ENCODE peak calls at places on chromosomes 2 and 18, in six cellular contexts. R is A549, F is tibial nerve, N is GM12878, K is suprapubic skin, V is sigmoid colon. J is an unnamed sample.

GRCh38 chr2:234135750-234136221 is 85.3 kb downstream of the SPP2 start:
- DNase-seq in R (peak), V (peak), N (peak), F (no peak), K (peak), J (no peak)

GRCh38 chr2:164164602-164165001 is 428.8 kb upstream of the FIGN start:
- DNase-seq in F (no peak), V (no peak), N (no peak), R (no peak), K (no peak), J (no peak)

GRCh38 chr2:74290066-74290465 is 53.1 kb downstream of the SLC4A5 start:
- DNase-seq in R (no peak), V (no peak), N (no peak), K (no peak), F (no peak), J (no peak)

GRCh38 chr2:233418052-233418760 is 63.9 kb downstream of the DGKD start:
- DNase-seq in R (no peak), N (no peak), F (no peak), K (no peak), V (no peak), J (no peak)

GRCh38 chr18:30765247-30765646 is 277.3 kb downstream of the DSC3 start:
- DNase-seq in R (no peak), F (no peak), V (no peak), K (no peak), N (no peak), J (no peak)

GRCh38 chr18:61580061-61580460 is 246.8 kb downstream of the CDH20 start:
- DNase-seq in N (no peak), V (no peak), F (no peak), K (no peak), R (no peak), J (no peak)

GRCh38 chr18:57461652-57462269 is 26.6 kb downstream of the ONECUT2 start:
- DNase-seq in F (no peak), R (no peak), K (no peak), V (no peak), N (no peak), J (peak)

GRCh38 chr2:24809316-24810007 is 16.2 kb downstream of the CENPO start:
- DNase-seq in R (no peak), K (no peak), N (no peak), F (no peak), V (no peak), J (no peak)

GRCh38 chr2:223247136-223247535 is 195.1 kb downstream of the KCNE4 start:
- DNase-seq in V (no peak), N (no peak), K (no peak), R (no peak), F (no peak), J (no peak)

GRCh38 chr2:133657591-133657990 is 89.3 kb upstream of the NCKAP5 start:
- DNase-seq in F (no peak), V (no peak), N (no peak), R (no peak), K (no peak), J (no peak)

GRCh38 chr2:229519655-229520054 is 194.7 kb downstream of the DNER start:
- DNase-seq in F (no peak), V (no peak), R (no peak), N (no peak), K (no peak), J (no peak)

GRCh38 chr18:36127866-36128845 is 984 bp downstream of the SLC39A6 start:
- DNase-seq in R (no peak), F (no peak), N (no peak), K (no peak), V (no peak), J (no peak)

GRCh38 chr2:238945433-238946150 is 97.7 kb downstream of the TWIST2 start:
- DNase-seq in N (no peak), K (peak), R (peak), V (peak), F (peak), J (peak)

GRCh38 chr18:10727477-10727876 is 201.7 kb downstream of the NAPG start:
- DNase-seq in K (no peak), N (no peak), F (no peak), V (no peak), R (no peak), J (no peak)

GRCh38 chr2:193549661-193550060 is 1354.9 kb upstream of the TMEFF2 start:
- DNase-seq in V (no peak), R (no peak), N (no peak), K (no peak), F (no peak), J (no peak)

GRCh38 chr2:9703085-9703641 is 72.4 kb upstream of the YWHAQ start:
- DNase-seq in F (peak), N (no peak), K (peak), V (no peak), R (peak), J (no peak)

GRCh38 chr2:2621855-2622254 is 290.8 kb upstream of the MYT1L start:
- DNase-seq in R (no peak), V (no peak), K (no peak), N (no peak), F (no peak), J (peak)

GRCh38 chr2:231794383-231794782 is 8.1 kb downstream of the COPS7B start:
- DNase-seq in N (no peak), R (no peak), V (no peak), F (no peak), K (no peak), J (no peak)

GRCh38 chr2:214006601-214007000 is 404.3 kb upstream of the VWC2L start:
- DNase-seq in K (no peak), N (no peak), F (no peak), R (no peak), V (no peak), J (no peak)

GRCh38 chr18:1840878-1841277 is 730.4 kb downstream of the METTL4 start:
- DNase-seq in N (no peak), K (no peak), F (no peak), V (no peak), R (no peak), J (no peak)

GRCh38 chr18:74963820-74964446 is 245.0 kb downstream of the PTGR3 start:
- DNase-seq in R (no peak), V (no peak), N (no peak), K (no peak), F (no peak), J (no peak)

GRCh38 chr2:232925153-232925768 is 55.2 kb downstream of the SNORC start:
- DNase-seq in V (no peak), K (no peak), F (no peak), R (no peak), N (no peak), J (no peak)

GRCh38 chr2:239874636-239875356 is 150.3 kb downstream of the NDUFA10 start:
- DNase-seq in R (no peak), N (no peak), V (no peak), F (no peak), K (no peak), J (peak)

GRCh38 chr2:47488870-47489584 is 86.1 kb downstream of the MSH2 start:
- DNase-seq in N (no peak), K (no peak), F (no peak), V (no peak), R (peak), J (no peak)

GRCh38 chr2:22126978-22127377 is 1003.2 kb downstream of the TDRD15 start:
- DNase-seq in K (no peak), V (no peak), N (no peak), R (no peak), F (no peak), J (no peak)

GRCh38 chr18:67428805-67429204 is 87.7 kb downstream of the DSEL start:
- DNase-seq in F (no peak), K (no peak), N (no peak), R (no peak), V (no peak), J (no peak)

DNA sequence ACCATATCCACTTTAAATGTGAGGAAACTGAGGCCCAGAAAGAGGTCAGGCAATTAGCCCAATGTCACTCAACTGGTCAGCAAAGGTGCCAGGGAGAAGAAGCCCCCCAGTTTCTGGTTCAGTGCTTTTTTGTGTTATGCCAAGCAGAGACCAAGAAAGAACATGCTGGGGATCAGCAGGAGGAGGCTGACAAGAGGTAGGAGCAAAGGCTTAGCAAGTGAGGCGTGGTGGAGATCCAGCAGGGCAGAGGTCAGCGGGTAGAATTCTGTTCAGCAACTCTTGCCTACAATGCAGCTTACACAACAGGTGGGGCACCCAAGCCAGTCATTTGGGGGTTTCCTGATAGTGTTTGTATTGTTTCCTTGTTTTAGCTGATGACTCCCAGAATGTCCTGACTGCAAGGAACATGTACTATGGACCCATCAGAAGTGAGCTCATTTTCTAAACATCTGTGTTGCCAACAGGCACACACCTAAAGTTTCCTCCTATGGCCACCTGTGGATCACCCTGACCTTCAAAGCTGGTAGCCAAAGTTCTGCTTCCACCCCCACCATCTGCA is 28.2 kb downstream of the LPIN2 start:
- DNase-seq in K (no peak), R (no peak), F (no peak), V (no peak), N (no peak), J (no peak)
- TF ChIP-seq EP300 in K (no peak), R (no peak), F (no peak), V (no peak), N (no peak), J (no peak)

GRCh38 chr2:209189893-209190292 is 234.0 kb upstream of the MAP2 start:
- DNase-seq in N (no peak), V (no peak), K (no peak), F (no peak), R (no peak), J (no peak)
- TF ChIP-seq POLR2A in N (no peak), V (no peak), K (no peak), F (no peak), R (no peak), J (no peak)

DNA sequence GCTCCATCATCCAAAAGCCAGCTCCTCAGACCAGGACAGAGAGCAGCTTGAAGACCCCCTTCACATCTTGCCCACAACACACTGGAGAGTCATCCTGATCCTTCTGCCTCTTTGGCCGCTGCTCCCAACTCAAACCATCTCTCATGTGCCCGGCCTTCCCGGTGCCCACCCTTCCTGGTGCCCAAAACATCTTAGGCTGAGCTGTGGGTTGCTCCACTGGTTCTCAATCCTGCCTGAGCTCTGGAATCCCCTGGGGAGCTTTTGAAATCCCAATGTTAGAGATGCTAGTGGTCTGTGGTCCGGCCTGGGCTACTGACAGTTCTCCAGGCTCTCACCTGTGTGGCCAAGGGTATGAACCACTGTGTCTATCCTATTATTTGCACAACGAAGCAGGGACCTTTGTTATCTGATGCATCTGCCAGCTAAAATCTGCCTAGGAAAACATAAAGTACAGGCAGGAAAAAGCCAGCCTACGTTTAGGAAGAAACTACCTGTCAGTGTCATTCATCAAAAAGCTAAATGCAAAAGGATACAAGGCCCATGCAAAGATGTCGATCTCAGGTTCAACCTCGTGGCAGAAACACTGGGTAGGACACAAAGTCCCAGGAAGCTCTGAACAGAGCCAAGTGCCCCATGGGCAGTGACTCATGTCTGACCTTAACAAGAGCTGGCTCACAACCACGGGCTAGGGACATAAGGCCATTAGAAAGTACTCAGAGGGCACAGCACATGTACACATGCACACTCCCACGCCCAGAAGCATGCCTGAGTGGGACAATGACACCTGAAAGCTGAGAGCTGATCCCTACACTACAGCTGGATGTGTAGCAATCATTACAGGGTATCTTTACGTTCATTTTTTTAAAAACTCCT is 30.8 kb downstream of the TBC1D8 start:
- DNase-seq in R (peak), N (no peak), V (peak), K (peak), F (peak), J (no peak)
- TF ChIP-seq EP300 in R (peak), N (no peak), V (peak), K (peak), F (peak), J (peak)

GRCh38 chr2:64237266-64237665 is 93.0 kb upstream of the PELI1 start:
- DNase-seq in F (no peak), N (no peak), K (no peak), R (no peak), V (no peak), J (no peak)
- TF ChIP-seq POLR2A in F (no peak), N (no peak), K (no peak), R (no peak), V (no peak), J (no peak)

GRCh38 chr2:112053917-112054846 is 887 bp upstream of the TMEM87B start:
- DNase-seq in F (peak), R (peak), K (peak), V (peak), N (peak), J (peak)

GRCh38 chr2:112055110-112055832 is at the start of gene TMEM87B:
- DNase-seq in K (peak), N (peak), V (peak), F (peak), R (peak), J (peak)

GRCh38 chr2:112059671-112060070 is 4.6 kb downstream of the TMEM87B start:
- DNase-seq in N (no peak), F (no peak), K (no peak), R (no peak), V (no peak), J (no peak)

GRCh38 chr2:112056626-112056987 is 1.5 kb downstream of the TMEM87B start:
- DNase-seq in F (no peak), N (no peak), R (no peak), V (no peak), K (no peak), J (no peak)

DNA sequence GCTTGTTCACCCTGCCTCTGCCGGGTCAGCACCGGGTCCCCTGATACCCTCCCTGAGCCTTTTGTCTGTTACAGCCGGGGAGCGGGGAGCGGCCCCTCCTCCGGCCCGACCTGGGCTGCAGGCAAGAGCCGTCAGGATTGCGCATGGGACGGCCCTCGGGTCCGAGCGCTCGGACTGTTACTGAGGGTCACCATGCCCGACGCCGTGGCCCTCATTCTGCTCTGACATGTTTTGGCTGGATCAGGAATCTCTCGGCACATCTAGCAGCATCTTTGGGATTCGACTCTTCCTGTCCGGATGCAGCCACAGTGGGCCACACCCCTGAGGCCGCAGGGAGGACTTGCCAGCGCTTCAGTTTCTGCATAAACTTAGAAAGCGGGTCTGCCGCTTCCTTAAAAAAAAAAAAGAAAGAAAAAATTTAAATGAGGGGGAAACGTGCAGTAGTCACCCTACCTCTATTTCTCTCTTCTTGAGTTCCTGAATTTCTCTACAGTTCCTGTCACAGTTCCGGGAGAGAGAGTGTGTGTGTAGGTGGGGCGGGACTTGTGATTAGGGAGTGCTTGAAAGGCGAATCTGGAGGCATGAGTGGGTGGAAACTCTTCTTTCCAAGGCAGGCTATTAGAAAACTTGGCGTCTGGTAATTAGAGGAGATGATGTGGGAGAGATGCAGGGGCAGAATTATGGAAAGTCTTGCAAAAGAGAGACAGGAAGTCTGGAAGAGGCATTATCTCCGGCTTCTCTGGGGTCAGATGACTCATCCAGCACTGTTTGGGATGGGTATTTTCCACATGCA is 960 bp downstream of the TMEM87B start:
- DNase-seq in F (no peak), V (peak), K (peak), R (peak), N (no peak), J (peak)
- TF ChIP-seq EP300 in F (peak), V (no peak), K (no peak), R (no peak), N (no peak), J (no peak)